ENCODE peak calls at places on chromosome 6, in nine cellular contexts. B is H1, Q is ovary, W is NB4, U is body of pancreas, T is IMR-90, R is sigmoid colon, P is transverse colon, Z is suprapubic skin. O is an unnamed sample.

GRCh38 chr6:47759364-47759763 is 22.5 kb upstream of the OPN5 start:
- DNase-seq in Z (no peak), R (no peak), T (no peak), P (no peak), Q (no peak), W (no peak), U (no peak), B (no peak), O (no peak)

GRCh38 chr6:53943410-53943809 is 148.6 kb downstream of the LRRC1 start:
- DNase-seq in B (no peak), W (no peak), Z (no peak), T (no peak), U (no peak), P (no peak), Q (peak), R (no peak), O (no peak)

GRCh38 chr6:93792751-93793150 is 373.4 kb upstream of the EPHA7 start:
- DNase-seq in Q (no peak), P (no peak), T (peak), B (no peak), Z (no peak), W (no peak), R (no peak), U (no peak), O (no peak)

GRCh38 chr6:158416841-158417759 is 104.8 kb downstream of the TULP4 start:
- DNase-seq in B (no peak), Q (no peak), Z (no peak), U (no peak), T (peak), R (no peak), W (no peak), P (no peak), O (no peak)

GRCh38 chr6:128979061-128979460 is 96.1 kb downstream of the LAMA2 start:
- DNase-seq in P (no peak), B (no peak), U (no peak), Z (no peak), W (no peak), R (no peak), Q (no peak), T (peak), O (no peak)

GRCh38 chr6:71579902-71580301 is 291.3 kb downstream of the OGFRL1 start:
- DNase-seq in T (no peak), W (no peak), Q (no peak), U (no peak), Z (no peak), R (no peak), B (no peak), P (no peak), O (no peak)

GRCh38 chr6:25012657-25013056 is 76.9 kb upstream of the RIPOR2 start:
- DNase-seq in W (peak), Z (no peak), Q (no peak), U (no peak), R (no peak), P (no peak), B (no peak), T (peak), O (no peak)

GRCh38 chr6:53573299-53573698 is 28.4 kb upstream of the GCLC start:
- DNase-seq in P (no peak), U (no peak), W (peak), R (no peak), Q (no peak), T (no peak), B (no peak), Z (no peak), O (no peak)

GRCh38 chr6:106477158-106477557 is 116.6 kb downstream of the CRYBG1 start:
- DNase-seq in P (no peak), B (no peak), T (no peak), U (no peak), Q (no peak), R (no peak), Z (no peak), W (peak), O (no peak)

GRCh38 chr6:50952092-50952932 is 133.6 kb downstream of the TFAP2B start:
- DNase-seq in B (no peak), Q (no peak), W (peak), P (no peak), Z (no peak), R (no peak), T (no peak), U (no peak), O (peak)

GRCh38 chr6:69918766-69919165 is 52.4 kb downstream of the COL19A1 start:
- DNase-seq in W (no peak), Q (no peak), B (no peak), Z (no peak), T (peak), U (no peak), R (no peak), P (no peak), O (no peak)

GRCh38 chr6:159943101-159943632 is 25.7 kb upstream of the IGF2R start:
- DNase-seq in Z (no peak), P (no peak), U (no peak), R (no peak), B (no peak), W (no peak), Q (peak), T (peak), O (no peak)

GRCh38 chr6:90295854-90296345 is 743 bp downstream of the BACH2 start:
- DNase-seq in P (peak), Z (peak), U (peak), T (peak), B (no peak), R (peak), Q (peak), W (peak), O (no peak)

GRCh38 chr6:72798196-72798595 is 176.3 kb downstream of the KCNQ5 start:
- DNase-seq in T (peak), Q (no peak), B (no peak), U (no peak), R (no peak), P (no peak), Z (no peak), W (no peak), O (no peak)

GRCh38 chr6:146503096-146503495 is 40.5 kb upstream of the RAB32 start:
- DNase-seq in Q (no peak), P (no peak), Z (no peak), W (no peak), U (no peak), B (no peak), T (no peak), R (no peak), O (no peak)

GRCh38 chr6:70894001-70894400 is 62.9 kb downstream of the B3GAT2 start:
- DNase-seq in P (no peak), Q (no peak), T (no peak), R (no peak), W (no peak), U (no peak), B (no peak), Z (no peak), O (no peak)

GRCh38 chr6:17107768-17108325 is 6.0 kb downstream of the STMND1 start:
- DNase-seq in R (no peak), U (no peak), P (no peak), T (no peak), B (no peak), W (no peak), Z (no peak), Q (no peak), O (no peak)

GRCh38 chr6:134593887-134594286 is 276.0 kb upstream of the SGK1 start:
- DNase-seq in U (no peak), P (no peak), Z (no peak), T (no peak), R (no peak), W (peak), Q (no peak), B (no peak), O (no peak)

GRCh38 chr6:64696053-64696452 is 1011.0 kb downstream of the EYS start:
- DNase-seq in W (no peak), T (no peak), Q (no peak), Z (no peak), P (no peak), R (no peak), U (no peak), B (no peak), O (no peak)

GRCh38 chr6:55495277-55495676 is 83.7 kb downstream of the HMGCLL1 start:
- DNase-seq in R (no peak), U (no peak), P (no peak), T (no peak), W (no peak), Z (no peak), B (no peak), Q (no peak), O (no peak)

GRCh38 chr6:26538572-26538902 is 371 bp downstream of the HMGN4 start:
- DNase-seq in T (peak), B (no peak), R (no peak), U (no peak), W (no peak), P (no peak), Z (no peak), Q (no peak), O (no peak)

GRCh38 chr6:90192857-90193256 is 103.8 kb downstream of the BACH2 start:
- DNase-seq in R (no peak), Z (no peak), B (no peak), Q (no peak), T (no peak), W (no peak), U (no peak), P (no peak), O (no peak)

GRCh38 chr6:133512410-133513016 is 271.4 kb downstream of the EYA4 start:
- DNase-seq in P (peak), B (no peak), T (peak), W (peak), Q (peak), U (peak), Z (no peak), R (no peak), O (peak)

GRCh38 chr6:38784506-38785235 is 69.6 kb downstream of the DNAH8 start:
- DNase-seq in T (no peak), B (no peak), P (no peak), R (no peak), Q (no peak), Z (no peak), W (no peak), U (no peak), O (no peak)

GRCh38 chr6:11810039-11810541 is 31.5 kb upstream of the ADTRP start:
- DNase-seq in Z (peak), W (no peak), T (peak), B (no peak), R (peak), U (peak), Q (peak), P (peak), O (peak)

GRCh38 chr6:136582702-136583471 is 32.7 kb upstream of the MAP7 start:
- DNase-seq in Q (no peak), U (no peak), Z (no peak), P (no peak), T (peak), W (peak), B (no peak), R (no peak), O (peak)

GRCh38 chr6:15023448-15023847 is 222.4 kb upstream of the JARID2 start:
- DNase-seq in R (no peak), T (no peak), Q (no peak), U (no peak), P (no peak), B (no peak), W (peak), Z (no peak), O (no peak)

GRCh38 chr6:15021074-15021473 is 224.8 kb upstream of the JARID2 start:
- DNase-seq in Z (no peak), W (no peak), R (no peak), Q (no peak), B (no peak), T (no peak), P (no peak), U (no peak), O (no peak)

GRCh38 chr6:15017251-15017650 is 228.6 kb upstream of the JARID2 start:
- DNase-seq in P (no peak), W (peak), Q (no peak), Z (no peak), U (no peak), B (no peak), R (no peak), T (peak), O (no peak)

GRCh38 chr6:15017803-15018202 is 228.1 kb upstream of the JARID2 start:
- DNase-seq in Q (no peak), Z (no peak), P (no peak), T (no peak), W (no peak), R (no peak), B (no peak), U (no peak), O (no peak)

DNA sequence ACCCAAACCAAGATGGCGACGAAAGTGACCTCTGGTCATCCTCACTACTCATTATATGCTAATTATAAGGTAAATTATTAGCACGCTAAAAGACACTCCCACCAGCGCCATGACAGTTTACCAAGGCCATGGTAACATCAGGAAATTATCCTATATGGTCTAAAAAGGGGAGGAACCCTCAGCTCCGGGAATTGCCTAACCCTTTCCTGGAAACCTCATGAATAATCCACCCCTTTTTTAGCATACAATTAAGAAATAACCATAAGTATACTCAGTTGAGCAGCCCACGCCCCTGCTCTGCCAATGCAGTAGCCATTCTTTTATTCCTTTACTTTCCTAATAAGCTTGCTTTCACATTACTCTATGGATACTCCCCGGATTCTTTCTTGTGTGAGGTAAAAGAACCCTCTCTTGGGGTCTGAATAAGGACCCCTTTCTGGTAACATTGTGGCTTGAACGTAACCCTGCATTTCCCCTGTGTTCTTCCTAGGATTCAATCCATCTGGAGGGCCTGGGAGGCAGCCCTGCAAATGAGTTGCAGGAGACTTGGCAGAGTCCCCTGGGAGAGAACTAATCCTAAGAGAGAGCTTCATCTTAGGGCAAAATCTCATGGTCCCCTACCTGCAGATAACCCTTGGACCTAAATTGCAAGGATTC is 225.6 kb upstream of the JARID2 start:
- DNase-seq in Z (no peak), B (no peak), Q (no peak), R (no peak), P (no peak), W (no peak), U (no peak), T (no peak), O (no peak)
- TF ChIP-seq POLR2A in Z (no peak), B (no peak), Q (no peak), R (no peak), P (no peak), W (no peak), U (no peak), T (no peak), O (no peak)

GRCh38 chr6:42787018-42787611 is 5.3 kb downstream of the BICRAL start:
- DNase-seq in U (no peak), R (no peak), B (no peak), P (no peak), T (no peak), Z (no peak), Q (no peak), W (no peak), O (no peak)

GRCh38 chr6:42790549-42791181 is 8.8 kb downstream of the BICRAL start:
- DNase-seq in Z (no peak), P (no peak), B (no peak), W (no peak), T (no peak), R (no peak), Q (no peak), U (no peak), O (no peak)

GRCh38 chr6:42791706-42792320 is 10.0 kb downstream of the BICRAL start:
- DNase-seq in W (no peak), B (no peak), T (peak), P (no peak), R (no peak), U (no peak), Z (no peak), Q (no peak), O (no peak)

GRCh38 chr6:42786525-42786985 is 4.7 kb downstream of the BICRAL start:
- DNase-seq in W (no peak), Z (no peak), P (no peak), T (no peak), R (no peak), U (no peak), B (no peak), Q (no peak), O (no peak)

GRCh38 chr6:42788671-42789070 is 6.8 kb downstream of the BICRAL start:
- DNase-seq in R (peak), W (no peak), T (no peak), U (no peak), P (no peak), Z (no peak), Q (no peak), B (no peak), O (no peak)
- TF ChIP-seq POLR2A in R (no peak), W (no peak), T (no peak), U (no peak), P (no peak), Z (no peak), Q (no peak), B (no peak), O (no peak)

DNA sequence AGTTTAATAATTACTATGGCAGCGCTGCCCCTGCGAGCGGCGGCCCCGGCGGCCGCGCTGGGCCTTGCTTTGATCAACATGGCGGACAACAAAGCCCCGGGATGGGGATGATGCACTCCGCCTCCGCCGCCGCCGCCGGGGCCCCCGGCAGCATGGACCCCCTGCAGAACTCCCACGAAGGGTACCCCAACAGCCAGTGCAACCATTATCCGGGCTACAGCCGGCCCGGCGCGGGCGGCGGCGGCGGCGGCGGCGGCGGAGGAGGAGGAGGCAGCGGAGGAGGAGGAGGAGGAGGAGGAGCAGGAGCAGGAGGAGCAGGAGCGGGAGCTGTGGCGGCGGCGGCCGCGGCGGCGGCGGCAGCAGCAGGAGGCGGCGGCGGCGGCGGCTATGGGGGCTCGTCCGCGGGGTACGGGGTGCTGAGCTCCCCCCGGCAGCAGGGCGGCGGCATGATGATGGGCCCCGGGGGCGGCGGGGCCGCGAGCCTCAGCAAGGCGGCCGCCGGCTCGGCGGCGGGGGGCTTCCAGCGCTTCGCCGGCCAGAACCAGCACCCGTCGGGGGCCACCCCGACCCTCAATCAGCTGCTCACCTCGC is 1.5 kb downstream of the ARID1B start:
- DNase-seq in U (peak), Z (peak), W (peak), R (peak), B (no peak), P (peak), Q (peak), T (no peak), O (no peak)
- TF ChIP-seq POLR2A in U (no peak), Z (peak), W (no peak), R (no peak), B (no peak), P (no peak), Q (peak), T (no peak), O (peak)

GRCh38 chr6:144343736-144344428 is 58.7 kb downstream of the UTRN start:
- DNase-seq in P (peak), T (no peak), Q (no peak), U (no peak), Z (no peak), W (peak), B (no peak), R (no peak), O (no peak)
- TF ChIP-seq POLR2A in P (no peak), T (no peak), Q (no peak), U (no peak), Z (no peak), W (no peak), B (no peak), R (no peak), O (no peak)

DNA sequence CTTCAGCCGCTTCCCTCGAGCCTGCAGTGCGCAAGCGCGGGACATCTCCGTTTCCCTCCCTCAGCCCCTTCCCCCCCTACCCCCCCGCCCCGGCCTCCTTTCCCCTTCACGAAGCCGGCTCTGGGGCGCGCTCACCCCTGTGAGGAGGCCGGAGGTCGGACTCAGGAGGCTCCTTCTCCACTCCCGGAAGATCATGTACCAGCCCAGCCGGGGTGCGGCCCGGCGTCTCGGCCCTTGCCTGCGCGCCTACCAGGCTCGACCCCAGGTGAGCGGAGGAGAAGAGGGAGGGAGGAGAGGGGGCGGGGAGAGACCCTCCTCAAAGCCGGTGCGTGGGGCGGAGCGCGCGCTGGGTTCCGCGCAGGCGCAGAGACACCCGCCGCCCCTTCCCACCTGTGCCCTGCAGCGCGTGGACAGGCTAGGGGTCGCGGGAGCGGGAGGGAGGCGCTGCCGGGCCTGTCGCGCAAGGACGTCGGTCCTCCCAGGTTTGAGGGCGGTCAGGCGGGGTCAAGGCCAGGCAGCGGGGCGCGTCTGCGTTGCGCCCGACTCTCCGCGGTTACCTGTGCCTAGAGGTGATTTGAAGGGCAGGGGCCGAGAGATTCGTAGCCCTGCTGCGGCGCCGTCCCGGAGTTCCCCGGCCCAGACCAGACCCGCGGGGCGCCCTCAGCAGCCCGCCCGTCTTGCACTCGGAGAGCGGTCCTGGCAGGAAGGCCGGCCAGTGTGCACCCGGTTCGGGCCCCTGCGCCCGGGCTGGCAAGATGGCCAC is at the start of gene C6orf136:
- DNase-seq in R (peak), Z (no peak), W (peak), U (peak), B (no peak), P (peak), Q (peak), T (peak), O (peak)
- TF ChIP-seq POLR2A in R (no peak), Z (peak), W (peak), U (peak), B (peak), P (peak), Q (no peak), T (no peak), O (peak)

GRCh38 chr6:10531942-10532341 is 10.8 kb downstream of the GCNT2 start:
- DNase-seq in P (no peak), T (no peak), R (no peak), Z (no peak), Q (no peak), U (no peak), B (no peak), W (peak), O (no peak)
- TF ChIP-seq POLR2A in P (no peak), T (no peak), R (no peak), Z (no peak), Q (no peak), U (no peak), B (no peak), W (no peak), O (no peak)

O was measured in H54.